ENCODE peak calls at places on chromosomes 2 and 18, in ten cellular contexts. P is AG04449, G is right lobe of liver, X is body of pancreas, Q is cardiac fibroblast, W is HL-60, N is fibroblast of the aortic adventitia, B is AG09309, I is Caco-2, Y is adrenal gland. F is an unnamed sample.

GRCh38 chr2:220152281-220152680 is 524.9 kb downstream of the SLC4A3 start:
- DNase-seq in W (no peak), I (no peak), Y (no peak), G (no peak), P (no peak), Q (no peak), X (no peak), N (no peak), B (no peak), F (no peak)

GRCh38 chr18:64110692-64111480 is 38.0 kb downstream of the LINC00305 start:
- DNase-seq in Q (peak; percentile 3), N (no peak), I (no peak), W (no peak), X (no peak), P (no peak), Y (no peak), B (no peak), G (no peak), F (no peak)

GRCh38 chr2:66553370-66553769 is 118.4 kb downstream of the MEIS1 start:
- DNase-seq in W (no peak), Q (no peak), X (peak; percentile 87), Y (peak; percentile 64), P (no peak), G (peak; percentile 79), I (no peak), N (no peak), B (no peak), F (no peak)

GRCh38 chr2:25347205-25347815 is 5.6 kb upstream of the DNMT3A start:
- DNase-seq in I (no peak), B (no peak), N (no peak), W (no peak), P (no peak), Q (peak; percentile 33), Y (no peak), X (no peak), G (no peak), F (no peak)

GRCh38 chr2:232447638-232448472 is 8.1 kb upstream of the ALPI start:
- DNase-seq in P (no peak), I (no peak), Q (no peak), W (no peak), G (peak; percentile 84), B (no peak), X (no peak), N (no peak), Y (no peak), F (no peak)

GRCh38 chr2:9004338-9005204 is 1.1 kb upstream of the MBOAT2 start:
- DNase-seq in P (no peak), N (peak; percentile 34), I (peak; percentile 15), G (no peak), Y (no peak), X (no peak), Q (peak; percentile 43), W (no peak), B (no peak), F (no peak)

GRCh38 chr2:38167968-38168350 is 92.0 kb upstream of the CYP1B1 start:
- DNase-seq in G (no peak), B (no peak), W (no peak), I (no peak), Y (no peak), P (no peak), Q (no peak), X (no peak), N (no peak), F (no peak)

GRCh38 chr2:70243804-70244584 is 4.4 kb downstream of the TIA1 start:
- DNase-seq in Y (no peak), G (no peak), I (no peak), X (no peak), P (no peak), Q (no peak), B (no peak), N (no peak), W (no peak), F (no peak)

GRCh38 chr2:204437334-204437733 is 107.9 kb upstream of the PARD3B start:
- DNase-seq in B (no peak), Y (no peak), G (no peak), N (no peak), I (no peak), W (no peak), X (no peak), Q (no peak), P (no peak), F (no peak)

GRCh38 chr2:232088771-232089170 is 127.3 kb downstream of the DIS3L2 start:
- DNase-seq in X (no peak), P (no peak), Y (peak; percentile 39), N (no peak), Q (no peak), I (no peak), B (no peak), G (no peak), W (no peak), F (no peak)

GRCh38 chr2:196170681-196171247 is 614 bp downstream of the STK17B start:
- DNase-seq in B (no peak), X (peak; percentile 47), Y (peak; percentile 16), P (no peak), I (no peak), G (peak; percentile 42), N (peak; percentile 57), W (no peak), Q (peak; percentile 69), F (peak; percentile 47)

GRCh38 chr2:133169527-133169926 is 398.7 kb downstream of the NCKAP5 start:
- DNase-seq in G (no peak), Q (no peak), B (no peak), I (no peak), W (no peak), P (no peak), Y (no peak), N (no peak), X (no peak), F (no peak)

GRCh38 chr2:165563468-165564225 is 94.1 kb downstream of the CSRNP3 start:
- DNase-seq in P (no peak), Q (no peak), N (no peak), W (no peak), G (no peak), X (no peak), Y (no peak), B (no peak), I (peak; percentile 28), F (no peak)

GRCh38 chr2:72738096-72738495 is 87.7 kb downstream of the EXOC6B start:
- DNase-seq in P (no peak), Y (no peak), W (no peak), I (no peak), Q (no peak), X (no peak), G (no peak), N (no peak), B (no peak), F (no peak)

GRCh38 chr18:46815661-46816060 is 58.8 kb upstream of the ST8SIA5 start:
- DNase-seq in P (no peak), Y (no peak), W (no peak), Q (no peak), N (no peak), I (no peak), G (no peak), B (no peak), X (no peak), F (no peak)

GRCh38 chr18:75502286-75502685 is 74.8 kb upstream of the SMIM21 start:
- DNase-seq in G (no peak), Q (no peak), Y (no peak), X (no peak), B (no peak), N (peak; percentile 83), P (no peak), I (no peak), W (no peak), F (no peak)

GRCh38 chr2:69089244-69089643 is 76.3 kb downstream of the ANTXR1 start:
- DNase-seq in Q (peak; percentile 51), N (peak; percentile 87), Y (no peak), W (no peak), X (no peak), P (no peak), G (no peak), I (no peak), B (no peak), F (no peak)

GRCh38 chr2:136248242-136248641 is 130.3 kb upstream of the CXCR4 start:
- DNase-seq in Y (peak; percentile 45), G (no peak), Q (peak; percentile 68), X (no peak), N (peak; percentile 96), P (no peak), B (no peak), I (no peak), W (no peak), F (no peak)

GRCh38 chr2:229714736-229715541 is 584 bp upstream of the DNER start:
- DNase-seq in P (no peak), Q (peak; percentile 75), N (peak; percentile 53), Y (peak; percentile 84), X (peak; percentile 73), G (peak; percentile 65), W (no peak), I (peak; percentile 73), B (no peak), F (no peak)

GRCh38 chr2:112181571-112182290 is 43.5 kb downstream of the FBLN7 start:
- DNase-seq in Q (no peak), G (no peak), Y (no peak), B (no peak), P (no peak), N (no peak), I (peak; percentile 70), W (no peak), X (peak; percentile 44), F (no peak)
- TF ChIP-seq CTCF in Q (no peak), G (no peak), Y (no peak), B (no peak), P (no peak), N (no peak), I (no peak), W (no peak), X (no peak), F (no peak)

DNA sequence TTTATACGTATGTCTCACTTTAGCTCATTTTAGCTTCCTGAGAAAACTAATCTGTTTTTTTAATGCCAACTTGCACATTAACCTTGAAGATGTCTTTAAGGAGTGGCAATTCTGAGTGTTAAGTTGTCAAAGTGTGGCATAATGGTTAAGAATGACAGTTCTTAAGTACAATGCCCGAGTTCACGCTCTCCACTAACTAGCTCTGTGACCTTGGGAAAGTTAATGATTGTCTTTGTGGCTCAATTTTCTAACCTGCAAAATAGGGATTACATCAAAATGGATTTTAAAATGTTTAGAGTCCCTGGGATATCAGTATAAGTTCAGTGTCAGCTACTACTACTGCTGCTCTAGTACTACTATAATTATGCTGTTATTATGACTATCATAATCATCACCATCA is 409.7 kb downstream of the SOCS6 start:
- DNase-seq in G (no peak), Q (no peak), N (no peak), W (no peak), Y (no peak), P (no peak), X (no peak), I (no peak), B (no peak), F (no peak)
- TF ChIP-seq CTCF in G (no peak), Q (no peak), N (no peak), W (no peak), Y (no peak), P (no peak), X (no peak), I (no peak), B (no peak), F (no peak)

GRCh38 chr2:98148968-98149697 is 62.2 kb downstream of the VWA3B start:
- DNase-seq in Q (peak; percentile 76), B (peak; percentile 52), X (peak; percentile 75), G (no peak), W (no peak), P (no peak), N (peak; percentile 79), I (peak; percentile 45), Y (peak; percentile 49), F (no peak)
- TF ChIP-seq CTCF in Q (no peak), B (no peak), X (no peak), G (no peak), W (no peak), P (no peak), N (no peak), I (no peak), Y (no peak), F (no peak)

GRCh38 chr2:157497603-157498314 is 53.9 kb upstream of the CYTIP start:
- DNase-seq in Y (no peak), Q (peak; percentile 59), I (peak; percentile 14), W (no peak), X (no peak), P (no peak), B (no peak), N (peak; percentile 38), G (no peak), F (no peak)
- TF ChIP-seq CTCF in Y (peak; percentile 68), Q (peak; percentile 73), I (peak; percentile 65), W (peak; percentile 84), X (peak; percentile 36), P (peak; percentile 68), B (peak; percentile 79), N (peak; percentile 74), G (peak; percentile 67), F (peak; percentile 83)